ENCODE peak calls at places on chromosomes 4 and X, in five cellular contexts. H, T, V, F and I are unnamed samples. For H3K4me1, the result is how much of the 10 kb centered on the place peaks cover.

GRCh38 chr4:42715807-42716482 is 59.0 kb upstream of the ATP8A1 start:
- DNase-seq in H (no peak), T (no peak), V (no peak), F (no peak), I (no peak)

GRCh38 chr4:152785639-152786517 is 6.1 kb downstream of the ARFIP1 start:
- DNase-seq in H (no peak), T (no peak), V (no peak), F (no peak), I (no peak)

GRCh38 chr4:41160010-41160789 is 54.1 kb downstream of the APBB2 start:
- DNase-seq in H (no peak), T (no peak), V (peak), F (no peak), I (no peak)

GRCh38 chr4:103424853-103425252 is 226.7 kb upstream of the CENPE start:
- DNase-seq in H (no peak), T (peak), V (no peak), F (no peak), I (no peak)

GRCh38 chr4:55004831-55005230 is 120.6 kb downstream of the KDR start:
- DNase-seq in H (no peak), T (no peak), V (no peak), F (no peak), I (no peak)

GRCh38 chr4:12116009-12116542 is 687.4 kb upstream of the HS3ST1 start:
- DNase-seq in H (no peak), T (no peak), V (no peak), F (no peak), I (no peak)

GRCh38 chr4:140344621-140345020 is 28.8 kb upstream of the SCOC start:
- DNase-seq in H (no peak), T (no peak), V (no peak), F (no peak), I (no peak)

GRCh38 chrX:19303216-19303880 is 40.4 kb upstream of the PDHA1 start:
- DNase-seq in H (no peak), T (no peak), V (no peak), F (no peak), I (no peak)

GRCh38 chr4:24857996-24858395 is 54.8 kb downstream of the CCDC149 start:
- DNase-seq in H (no peak), T (no peak), V (peak), F (no peak), I (no peak)

GRCh38 chr4:119537586-119537985 is 91.0 kb downstream of the PDE5A start:
- DNase-seq in H (no peak), T (no peak), V (no peak), F (no peak), I (no peak)

GRCh38 chr4:5465529-5465928 is 242.8 kb downstream of the EVC2 start:
- DNase-seq in H (peak), T (no peak), V (no peak), F (no peak), I (no peak)

GRCh38 chrX:149825424-149825823 is 43.7 kb downstream of the MAGEA9 start:
- DNase-seq in H (no peak), T (no peak), V (peak), F (peak), I (no peak)

GRCh38 chr4:47106561-47106960 is 75.2 kb downstream of the GABRB1 start:
- DNase-seq in H (no peak), T (no peak), V (no peak), F (no peak), I (no peak)

GRCh38 chr4:154082760-154083530 is 294.1 kb upstream of the SFRP2 start:
- DNase-seq in H (no peak), T (no peak), V (no peak), F (no peak), I (no peak)

GRCh38 chrX:13153796-13154195 is 109.4 kb upstream of the FAM9C start:
- DNase-seq in H (no peak), T (no peak), V (no peak), F (no peak), I (no peak)

GRCh38 chr4:112905728-112906127 is 143.7 kb upstream of the ANK2 start:
- DNase-seq in H (no peak), T (no peak), V (no peak), F (no peak), I (no peak)

GRCh38 chr4:152392079-152392478 is 143.8 kb downstream of the FBXW7 start:
- DNase-seq in H (no peak), T (no peak), V (no peak), F (no peak), I (no peak)

GRCh38 chr4:16794816-16795445 is 103.5 kb downstream of the LDB2 start:
- DNase-seq in H (peak), T (peak), V (peak), F (peak), I (no peak)

GRCh38 chr4:186021461-186022167 is 47.3 kb upstream of the TLR3 start:
- DNase-seq in H (no peak), T (no peak), V (peak), F (no peak), I (no peak)

GRCh38 chr4:8920289-8920965 is 48.8 kb upstream of the HMX1 start:
- DNase-seq in H (peak), T (no peak), V (no peak), F (no peak), I (no peak)

GRCh38 chr4:159326470-159326869 is 223.6 kb downstream of the RAPGEF2 start:
- DNase-seq in H (no peak), T (no peak), V (no peak), F (no peak), I (no peak)

GRCh38 chrX:10966057-10966456 is 145.1 kb upstream of the HCCS start:
- DNase-seq in H (no peak), T (no peak), V (no peak), F (no peak), I (no peak)

GRCh38 chr4:185278716-185279115 is 69.3 kb downstream of the SNX25 start:
- DNase-seq in H (no peak), T (no peak), V (no peak), F (no peak), I (no peak)

GRCh38 chr4:167290684-167291083 is 56.4 kb upstream of the SPOCK3 start:
- DNase-seq in H (no peak), T (no peak), V (peak), F (no peak), I (no peak)

GRCh38 chr4:164488114-164488513 is 265.8 kb upstream of the SMIM31 start:
- DNase-seq in H (no peak), T (no peak), V (no peak), F (no peak), I (no peak)

GRCh38 chr4:175947117-175947722 is 118.4 kb upstream of the WDR17 start:
- DNase-seq in H (no peak), T (no peak), V (peak), F (no peak), I (no peak)

GRCh38 chr4:59553063-59553738 is 1646.9 kb upstream of the ADGRL3 start:
- DNase-seq in H (no peak), T (no peak), V (peak), F (no peak), I (no peak)

GRCh38 chr4:108881190-108881589 is 118.3 kb upstream of the ETNPPL start:
- DNase-seq in H (no peak), T (no peak), V (peak), F (no peak), I (no peak)

GRCh38 chr4:81971637-81972036 is 402.2 kb downstream of the HNRNPD start:
- DNase-seq in H (no peak), T (no peak), V (no peak), F (no peak), I (no peak)

GRCh38 chrX:154486052-154486395 is 391 bp downstream of the UBL4A start:
- DNase-seq in H (no peak), T (peak), V (peak), F (peak), I (no peak)
- H3K4me1 ChIP-seq in H (under half), T (under half), V (under half), F (under half), I (under half)

GRCh38 chrX:153687121-153688039 is at the start of gene SLC6A8:
- DNase-seq in H (peak), T (peak), V (peak), F (peak), I (no peak)
- TF ChIP-seq POLR2AphosphoS5 in H (no peak), T (no peak), V (peak), F (peak), I (no peak)

DNA sequence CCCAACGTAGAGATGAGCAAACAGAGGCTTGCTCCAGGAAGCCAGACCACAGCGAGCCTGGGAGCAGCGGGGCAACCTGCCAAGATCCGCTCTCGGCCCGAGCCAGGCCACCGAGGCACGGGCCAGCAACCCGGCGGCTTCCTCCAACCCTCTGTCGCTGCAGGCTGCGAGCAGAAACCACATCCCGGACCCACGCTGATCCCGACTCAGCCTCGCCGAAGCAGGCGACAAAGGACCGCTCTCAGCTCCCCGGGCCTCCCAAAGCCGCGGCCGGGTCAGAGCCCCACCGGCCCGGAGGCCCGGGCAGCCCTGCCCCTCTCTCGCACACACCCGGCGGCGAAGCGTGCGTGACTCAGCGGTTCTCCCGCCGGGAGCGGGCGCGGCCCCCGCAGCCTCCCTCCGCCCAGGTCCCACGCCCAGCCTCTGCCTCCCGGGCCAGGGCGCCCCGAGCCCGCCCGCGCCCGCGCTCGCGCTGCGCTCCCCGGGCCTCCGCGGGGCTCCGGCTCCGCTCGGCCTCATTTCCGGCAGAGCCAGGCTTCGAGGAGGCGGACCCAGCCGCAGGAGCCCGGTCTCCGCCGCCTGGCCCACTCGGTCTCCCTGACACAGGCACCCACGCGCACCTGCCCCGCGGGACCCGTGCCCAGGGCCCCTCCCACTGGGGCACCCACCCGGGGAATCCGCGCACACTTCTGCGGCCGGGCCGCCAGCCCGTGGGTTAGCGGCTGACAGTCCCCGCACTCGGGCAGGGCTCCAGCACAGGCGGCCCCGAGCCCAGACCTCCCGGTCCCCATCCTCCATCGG is 1.7 kb downstream of the PPP2R2C start:
- DNase-seq in H (peak), T (peak), V (peak), F (no peak), I (peak)
- H3K4me3 ChIP-seq in H (peak), T (peak), V (no peak), F (peak), I (peak)

GRCh38 chr4:26368685-26369084 is 47.9 kb downstream of the RBPJ start:
- DNase-seq in H (no peak), T (no peak), V (no peak), F (no peak), I (no peak)
- H3K4me1 ChIP-seq in H (under half), T (half or more), V (under half), F (under half), I (under half)

GRCh38 chrX:154372612-154373022 is 1.8 kb downstream of the FLNA start:
- DNase-seq in H (no peak), T (no peak), V (no peak), F (no peak), I (no peak)

GRCh38 chrX:154374361-154375155 is at the start of gene FLNA:
- DNase-seq in H (no peak), T (peak), V (no peak), F (peak), I (no peak)

GRCh38 chrX:154371771-154372300 is 2.6 kb downstream of the FLNA start:
- DNase-seq in H (no peak), T (no peak), V (no peak), F (no peak), I (no peak)

GRCh38 chrX:154375156-154375504 is 696 bp upstream of the FLNA start:
- DNase-seq in H (no peak), T (no peak), V (no peak), F (no peak), I (no peak)

DNA sequence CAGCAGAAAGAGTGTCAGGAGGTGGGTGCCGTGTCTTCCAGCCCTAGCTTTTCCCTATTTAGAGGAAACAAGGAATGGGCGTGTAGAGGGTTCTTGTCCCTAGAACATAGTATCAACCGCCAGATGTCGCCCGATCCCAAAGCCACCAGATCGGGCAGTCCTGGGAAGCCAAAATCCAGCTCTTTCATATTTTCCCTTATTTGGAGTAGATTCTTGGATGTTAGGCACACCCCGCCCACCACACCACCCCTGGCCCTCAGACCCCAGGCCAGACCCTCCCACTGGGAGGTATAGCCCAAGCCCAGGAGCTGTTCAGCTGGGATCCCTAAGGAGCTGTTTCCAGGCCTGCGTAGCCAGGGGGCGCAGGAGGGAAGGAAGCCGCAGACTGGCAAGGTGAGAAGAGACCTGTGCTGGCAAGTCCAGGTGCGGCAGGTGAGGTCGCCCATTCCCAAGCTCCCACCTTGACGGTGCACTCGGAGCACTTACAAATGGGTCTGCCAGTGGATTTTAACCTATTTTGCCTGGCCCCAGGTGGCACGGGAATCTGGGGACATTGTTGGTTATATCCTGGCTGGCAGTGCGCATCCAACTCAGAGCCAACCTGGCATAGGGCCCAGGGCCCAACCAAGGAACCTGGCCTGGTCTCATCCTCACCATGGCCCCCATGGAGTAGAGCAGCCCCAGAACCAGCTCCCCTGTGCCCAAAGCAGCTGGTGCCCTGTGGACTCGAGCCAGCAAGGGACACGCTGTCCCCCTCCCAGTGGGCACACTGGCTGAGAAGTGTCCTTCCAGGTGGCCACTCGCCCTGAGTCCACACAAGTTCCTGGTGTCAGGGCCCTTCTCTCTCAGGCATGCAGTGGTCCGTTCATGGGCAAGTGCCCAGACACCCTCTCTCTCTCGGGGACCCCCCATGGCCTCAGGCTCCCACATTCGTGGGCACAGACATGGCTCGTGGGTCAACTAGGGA is 811 bp downstream of the FLNA start:
- DNase-seq in H (no peak), T (peak), V (peak), F (peak), I (no peak)
- TF ChIP-seq POLR2AphosphoS5 in H (no peak), T (no peak), V (no peak), F (peak), I (peak)

GRCh38 chrX:45761920-45762319 is 561.2 kb upstream of the DIPK2B start:
- DNase-seq in H (no peak), T (no peak), V (no peak), F (no peak), I (no peak)

GRCh38 chrX:45767021-45767491 is 566.4 kb upstream of the DIPK2B start:
- DNase-seq in H (no peak), T (no peak), V (peak), F (no peak), I (no peak)

GRCh38 chrX:45765726-45766125 is 565.0 kb upstream of the DIPK2B start:
- DNase-seq in H (no peak), T (no peak), V (no peak), F (no peak), I (no peak)

GRCh38 chrX:45762699-45763647 is 562.3 kb upstream of the DIPK2B start:
- DNase-seq in H (no peak), T (no peak), V (peak), F (no peak), I (no peak)

DNA sequence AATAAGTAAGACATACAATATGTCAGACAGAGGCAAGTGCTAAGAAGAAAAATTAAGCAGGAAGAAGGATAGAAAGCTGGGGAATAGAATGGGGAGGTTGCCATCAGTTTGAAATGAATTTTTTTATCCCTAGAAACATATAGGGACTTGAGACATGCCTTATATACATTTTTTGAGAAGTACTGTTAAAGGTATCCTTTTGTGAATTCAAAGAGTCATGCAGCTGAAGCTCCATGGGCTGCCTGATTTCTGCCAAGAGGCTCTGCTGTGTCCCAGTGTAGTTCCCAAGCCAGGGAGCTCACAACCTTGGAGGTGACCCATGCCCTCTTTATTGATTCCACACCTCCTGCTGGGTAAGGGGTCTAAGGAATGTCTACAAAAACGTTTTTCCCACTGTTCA is 564.6 kb upstream of the DIPK2B start:
- DNase-seq in H (no peak), T (no peak), V (no peak), F (no peak), I (no peak)
- H3K4me3 ChIP-seq in H (no peak), T (no peak), V (peak), F (no peak), I (no peak)